ENCODE peak calls at places on chromosomes 13 and 19, in seven cellular contexts. W is ascending aorta, P is WTC11, G is mesothelial cell of epicardium, M is tibial nerve, R is HCT116, C is type B pancreatic cell. V is an unnamed sample.

GRCh38 chr19:2798158-2798685 is 12.9 kb downstream of the THOP1 start:
- DNase-seq in W (no peak), P (no peak), G (no peak), M (no peak), R (no peak), C (no peak), V (no peak)

GRCh38 chr13:90375851-90376250 is 971.6 kb upstream of the MIR17HG start:
- DNase-seq in W (no peak), P (no peak), G (no peak), M (no peak), R (no peak), C (no peak), V (no peak)

GRCh38 chr19:10701955-10702307 is 692 bp downstream of the QTRT1 start:
- DNase-seq in W (no peak), P (peak; percentile 64), G (no peak), M (no peak), R (no peak), C (no peak), V (peak; percentile 65)

GRCh38 chr13:27446986-27447583 is 3.3 kb downstream of the MTIF3 start:
- DNase-seq in W (no peak), P (no peak), G (no peak), M (no peak), R (no peak), C (no peak), V (no peak)

GRCh38 chr13:45473627-45474026 is 8.9 kb downstream of the COG3 start:
- DNase-seq in W (no peak), P (no peak), G (no peak), M (no peak), R (no peak), C (no peak), V (no peak)

GRCh38 chr13:26596458-26596857 is 39.0 kb downstream of the WASF3 start:
- DNase-seq in W (no peak), P (no peak), G (no peak), M (no peak), R (no peak), C (no peak), V (no peak)

GRCh38 chr13:99269627-99270252 is 11.6 kb upstream of the GPR18 start:
- DNase-seq in W (no peak), P (no peak), G (no peak), M (no peak), R (peak; percentile 38), C (no peak), V (no peak)

GRCh38 chr19:38039966-38040365 is 133.0 kb downstream of the SIPA1L3 start:
- DNase-seq in W (no peak), P (no peak), G (no peak), M (no peak), R (no peak), C (no peak), V (no peak)

GRCh38 chr19:44278181-44278690 is 18.6 kb downstream of the ZNF233 start:
- DNase-seq in W (no peak), P (no peak), G (no peak), M (no peak), R (no peak), C (no peak), V (no peak)

GRCh38 chr13:21676611-21677021 is 5.7 kb downstream of the FGF9 start:
- DNase-seq in W (no peak), P (peak; percentile 77), G (no peak), M (no peak), R (no peak), C (no peak), V (no peak)

GRCh38 chr19:44725251-44725650 is 23.3 kb upstream of the BCL3 start:
- DNase-seq in W (no peak), P (no peak), G (no peak), M (no peak), R (no peak), C (no peak), V (no peak)

GRCh38 chr13:47256618-47257017 is 359.8 kb upstream of the HTR2A start:
- DNase-seq in W (no peak), P (no peak), G (no peak), M (no peak), R (no peak), C (no peak), V (no peak)

GRCh38 chr13:40490086-40490723 is 176.2 kb downstream of the FOXO1 start:
- DNase-seq in W (peak; percentile 55), P (no peak), G (no peak), M (no peak), R (no peak), C (no peak), V (no peak)

GRCh38 chr13:36549771-36550170 is 117.5 kb downstream of the CCNA1 start:
- DNase-seq in W (no peak), P (no peak), G (no peak), M (no peak), R (no peak), C (no peak), V (peak; percentile 26)

GRCh38 chr13:25001807-25002206 is 94.1 kb upstream of the PABPC3 start:
- DNase-seq in W (no peak), P (no peak), G (no peak), M (no peak), R (no peak), C (no peak), V (no peak)

GRCh38 chr13:68509734-68510621 is 1279.8 kb upstream of the PCDH9 start:
- DNase-seq in W (no peak), P (no peak), G (no peak), M (no peak), R (no peak), C (no peak), V (no peak)

GRCh38 chr13:113535381-113535781 is 44.9 kb upstream of the DCUN1D2 start:
- DNase-seq in W (no peak), P (no peak), G (no peak), M (no peak), R (no peak), C (no peak), V (no peak)

GRCh38 chr13:23656637-23657036 is 86.4 kb downstream of the TNFRSF19 start:
- DNase-seq in W (no peak), P (no peak), G (no peak), M (no peak), R (no peak), C (no peak), V (no peak)

DNA sequence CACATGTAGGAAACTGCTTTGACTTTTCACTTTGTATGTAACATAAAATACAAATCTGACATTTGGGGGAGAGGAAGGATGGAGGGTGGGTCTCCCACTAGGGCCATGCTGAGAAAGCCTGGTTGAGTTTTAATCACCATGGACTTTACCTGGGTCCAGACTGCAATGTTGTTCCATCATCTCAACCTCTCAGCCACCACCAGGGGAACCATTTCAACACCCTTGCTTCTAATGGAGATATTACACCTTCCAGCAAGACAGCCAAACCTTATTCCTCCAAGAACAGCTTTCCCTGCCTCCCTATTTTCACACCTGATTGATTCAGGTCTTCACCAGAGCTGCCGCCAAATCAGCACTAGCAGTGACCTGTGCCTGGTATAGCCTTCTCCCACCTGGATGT is 56.0 kb downstream of the ZAR1L start:
- DNase-seq in W (no peak), P (no peak), G (no peak), M (no peak), R (no peak), C (no peak), V (no peak)
- TF ChIP-seq CTCF in W (no peak), P (no peak), G (no peak), M (no peak), R (peak; percentile 42), C (peak; percentile 17), V (no peak)

GRCh38 chr13:97573011-97573410 is 139.0 kb downstream of the RAP2A start:
- DNase-seq in W (no peak), P (no peak), G (no peak), M (no peak), R (no peak), C (no peak), V (no peak)

GRCh38 chr13:97577026-97577425 is 143.1 kb downstream of the RAP2A start:
- DNase-seq in W (no peak), P (no peak), G (no peak), M (no peak), R (no peak), C (no peak), V (no peak)

DNA sequence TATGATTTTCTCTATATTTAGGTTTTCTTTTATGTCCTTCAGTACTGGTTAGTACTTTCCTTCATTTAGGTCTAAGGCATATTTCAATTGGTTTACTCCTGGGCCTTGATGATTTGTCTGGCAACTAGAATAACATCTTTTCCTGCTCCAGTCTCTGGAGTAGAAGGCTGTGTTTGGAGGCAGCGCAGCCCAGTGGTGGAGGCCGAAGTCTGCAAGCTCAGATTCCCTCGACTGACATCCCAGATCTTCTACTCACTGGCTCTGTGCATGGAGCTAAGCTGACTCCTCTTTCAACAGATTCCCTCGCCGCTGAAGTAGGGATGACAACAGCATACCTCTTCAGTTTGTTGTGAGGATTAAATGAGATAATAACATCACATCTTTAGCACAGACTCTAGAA is 141.0 kb downstream of the RAP2A start:
- DNase-seq in W (no peak), P (peak; percentile 58), G (no peak), M (no peak), R (peak; percentile 31), C (no peak), V (no peak)
- TF ChIP-seq CTCF in W (no peak), P (no peak), G (no peak), M (no peak), R (peak; percentile 72), C (peak; percentile 30), V (peak; percentile 31)

DNA sequence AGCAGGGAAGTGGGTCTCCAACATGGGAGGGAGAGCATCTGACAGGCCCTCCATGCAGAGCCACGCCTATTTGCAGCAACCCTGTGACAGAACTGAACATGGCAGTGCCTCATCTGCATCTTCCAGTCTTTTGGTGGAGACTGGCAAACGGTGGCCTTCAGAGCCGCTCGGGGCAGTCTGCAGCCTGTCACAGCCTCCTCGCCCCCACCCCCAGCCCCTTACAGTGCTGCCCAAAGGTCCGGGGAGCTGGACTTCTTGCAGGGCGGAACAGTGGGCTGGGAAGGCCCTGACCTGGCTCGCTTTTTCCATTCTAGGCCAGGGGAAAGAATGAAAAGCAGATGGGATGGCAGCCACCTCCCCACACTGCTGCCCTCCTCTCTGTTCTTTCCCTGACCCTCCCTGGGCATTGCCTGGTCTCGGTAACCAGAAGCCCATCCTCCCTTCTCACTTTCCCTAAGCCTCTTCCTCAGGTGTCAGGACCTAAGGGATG is 2.7 kb downstream of the CALM3 start:
- DNase-seq in W (peak; percentile 61), P (no peak), G (no peak), M (no peak), R (no peak), C (peak; percentile 56), V (no peak)
- TF ChIP-seq CTCF in W (no peak), P (no peak), G (no peak), M (no peak), R (no peak), C (no peak), V (no peak)

GRCh38 chr19:16118489-16119033 is 6.9 kb downstream of the RAB8A start:
- DNase-seq in W (no peak), P (no peak), G (no peak), M (no peak), R (no peak), C (no peak), V (no peak)

GRCh38 chr19:16121141-16121540 is 9.5 kb downstream of the RAB8A start:
- DNase-seq in W (no peak), P (no peak), G (no peak), M (no peak), R (no peak), C (no peak), V (no peak)

GRCh38 chr19:16115309-16116039 is 3.8 kb downstream of the RAB8A start:
- DNase-seq in W (no peak), P (no peak), G (no peak), M (no peak), R (no peak), C (no peak), V (no peak)

GRCh38 chr19:16116067-16116466 is 4.4 kb downstream of the RAB8A start:
- DNase-seq in W (no peak), P (no peak), G (no peak), M (no peak), R (no peak), C (no peak), V (no peak)

GRCh38 chr19:16117594-16118033 is 5.9 kb downstream of the RAB8A start:
- DNase-seq in W (no peak), P (peak; percentile 30), G (no peak), M (no peak), R (no peak), C (no peak), V (no peak)
- TF ChIP-seq CTCF in W (no peak), P (no peak), G (no peak), M (no peak), R (no peak), C (no peak), V (no peak)

V was measured in D721Med.